ENCODE peak calls at places on chromosome 18, in nine cellular contexts. W is gastrocnemius medialis, V is MCF 10A, O is mesothelial cell of epicardium, R is fibroblast of mammary gland, A is brain microvascular endothelial cell, I is tibial artery, Y is fibroblast of lung, E is A549. H is an unnamed sample.

GRCh38 chr18:44927127-44927849 is 246.6 kb downstream of the SETBP1 start:
- DNase-seq in W (no peak), V (no peak), O (no peak), R (peak; percentile 51), A (no peak), I (no peak), Y (no peak), E (no peak), H (no peak)

GRCh38 chr18:55407774-55408535 is 180.0 kb downstream of the TCF4 start:
- DNase-seq in W (no peak), V (no peak), O (no peak), R (no peak), A (no peak), I (no peak), Y (no peak), E (no peak), H (no peak)

GRCh38 chr18:1668284-1668683 is 763.6 kb downstream of the ADCYAP1 start:
- DNase-seq in W (no peak), V (no peak), O (no peak), R (no peak), A (no peak), I (no peak), Y (no peak), E (no peak), H (no peak)

GRCh38 chr18:35933982-35934381 is 38.5 kb upstream of the RMP24 start:
- DNase-seq in W (no peak), V (peak; percentile 55), O (no peak), R (no peak), A (no peak), I (no peak), Y (no peak), E (peak; percentile 28), H (no peak)

GRCh38 chr18:73563345-73563744 is 584.3 kb downstream of the FBXO15 start:
- DNase-seq in W (no peak), V (peak; percentile 61), O (no peak), R (peak; percentile 92), A (peak; percentile 2), I (no peak), Y (peak; percentile 26), E (no peak), H (no peak)

GRCh38 chr18:62844850-62845643 is 129.7 kb downstream of the PHLPP1 start:
- DNase-seq in W (no peak), V (no peak), O (no peak), R (no peak), A (no peak), I (no peak), Y (no peak), E (no peak), H (no peak)

GRCh38 chr18:54217624-54218023 is 6.8 kb downstream of the MBD2 start:
- DNase-seq in W (no peak), V (no peak), O (no peak), R (no peak), A (no peak), I (no peak), Y (no peak), E (no peak), H (no peak)

GRCh38 chr18:78558948-78559347 is 420.7 kb upstream of the SALL3 start:
- DNase-seq in W (no peak), V (no peak), O (no peak), R (no peak), A (no peak), I (no peak), Y (no peak), E (no peak), H (no peak)

GRCh38 chr18:5649439-5649838 is 105.6 kb upstream of the EPB41L3 start:
- DNase-seq in W (no peak), V (no peak), O (no peak), R (no peak), A (no peak), I (no peak), Y (no peak), E (no peak), H (no peak)

GRCh38 chr18:80034852-80035406 is 695 bp downstream of the RBFA start:
- DNase-seq in W (no peak), V (peak; percentile 9), O (no peak), R (peak; percentile 9), A (no peak), I (no peak), Y (peak; percentile 12), E (no peak), H (no peak)

GRCh38 chr18:23542471-23542870 is 39.2 kb downstream of the RMC1 start:
- DNase-seq in W (no peak), V (no peak), O (no peak), R (no peak), A (no peak), I (no peak), Y (no peak), E (no peak), H (no peak)

GRCh38 chr18:63683152-63683551 is 19.6 kb upstream of the SERPINB11 start:
- DNase-seq in W (no peak), V (peak; percentile 95), O (no peak), R (peak; percentile 97), A (peak; percentile 96), I (no peak), Y (peak; percentile 90), E (peak; percentile 92), H (no peak)

GRCh38 chr18:35497006-35497333 is 790 bp downstream of the INO80C start:
- DNase-seq in W (no peak), V (no peak), O (no peak), R (peak; percentile 77), A (peak; percentile 49), I (no peak), Y (peak; percentile 63), E (no peak), H (no peak)

GRCh38 chr18:6591491-6591890 is 138.0 kb upstream of the ARHGAP28 start:
- DNase-seq in W (no peak), V (no peak), O (no peak), R (peak; percentile 21), A (peak; percentile 40), I (no peak), Y (no peak), E (no peak), H (no peak)

GRCh38 chr18:45802814-45803492 is 22.5 kb upstream of the SIGLEC15 start:
- DNase-seq in W (no peak), V (peak; percentile 95), O (no peak), R (peak; percentile 99), A (peak; percentile 97), I (no peak), Y (peak; percentile 98), E (peak; percentile 87), H (no peak)

GRCh38 chr18:26840965-26841364 is 24.5 kb downstream of the AQP4 start:
- DNase-seq in W (no peak), V (no peak), O (no peak), R (no peak), A (no peak), I (no peak), Y (no peak), E (no peak), H (no peak)
- TF ChIP-seq CTCF in W (no peak), V (no peak), O (no peak), R (no peak), A (no peak), I (no peak), Y (no peak), E (no peak), H (no peak)

DNA sequence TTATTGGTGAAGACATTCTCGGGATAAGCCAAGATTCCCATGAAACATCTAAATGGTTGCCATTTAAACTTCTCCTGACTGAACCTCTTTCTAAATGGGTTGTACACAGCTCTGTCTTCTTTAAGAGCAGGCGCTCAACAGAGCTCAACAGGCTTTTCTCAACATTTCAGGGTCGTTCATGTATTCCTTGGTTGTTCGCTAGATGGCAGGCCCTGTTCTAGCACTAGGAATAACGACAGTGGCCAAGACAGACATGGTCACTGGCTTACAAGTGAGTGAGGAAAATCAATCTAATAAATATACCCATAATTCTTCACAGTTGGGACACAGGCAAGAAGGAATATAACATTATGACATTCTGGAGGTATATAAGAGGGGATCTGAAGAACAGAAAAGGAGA is 154.5 kb downstream of the SMAD2 start:
- DNase-seq in W (no peak), V (no peak), O (no peak), R (peak; percentile 8), A (no peak), I (no peak), Y (peak; percentile 8), E (peak; percentile 47), H (no peak)
- TF ChIP-seq CTCF in W (peak; percentile 17), V (no peak), O (no peak), R (no peak), A (peak; percentile 21), I (no peak), Y (peak; percentile 10), E (no peak), H (no peak)

GRCh38 chr18:11309172-11309571 is 159.8 kb upstream of the PIEZO2 start:
- DNase-seq in W (no peak), V (peak; percentile 20), O (no peak), R (peak; percentile 45), A (no peak), I (no peak), Y (peak; percentile 24), E (peak; percentile 42), H (no peak)
- TF ChIP-seq CTCF in W (no peak), V (no peak), O (no peak), R (peak; percentile 36), A (peak; percentile 60), I (no peak), Y (peak; percentile 11), E (no peak), H (no peak)

DNA sequence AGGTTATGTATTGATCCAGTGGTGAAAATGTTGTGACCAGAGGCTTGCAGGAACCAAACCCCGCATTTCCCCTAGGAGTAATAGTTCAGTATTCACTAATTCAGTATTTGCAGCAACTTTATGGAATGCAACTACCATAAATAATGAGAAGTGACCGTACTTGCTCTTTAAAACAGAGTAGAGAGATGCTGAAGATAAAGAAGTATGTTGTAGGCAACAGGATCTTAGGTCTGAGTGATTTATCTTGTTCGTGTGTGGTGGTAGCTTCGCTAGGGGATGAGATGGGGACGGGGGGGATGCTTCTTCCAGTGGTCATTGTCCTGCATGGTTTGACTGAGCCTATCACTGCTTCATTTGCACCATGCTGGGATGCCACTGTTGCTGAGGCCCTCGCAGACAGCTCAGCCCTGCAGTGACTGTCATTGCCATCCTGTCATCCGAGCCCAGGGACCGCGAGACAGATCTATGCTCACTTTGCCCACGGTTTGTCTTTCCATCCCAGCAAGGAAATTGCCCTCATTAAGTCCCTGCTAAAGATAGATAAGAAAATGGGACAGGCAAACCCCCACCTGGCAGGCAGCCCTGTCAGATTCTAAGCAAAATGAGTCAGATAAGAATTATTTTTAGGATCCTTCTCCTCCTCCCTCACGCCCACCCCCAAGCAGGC is 181.3 kb downstream of the CTIF start:
- DNase-seq in W (peak; percentile 34), V (no peak), O (no peak), R (peak; percentile 42), A (peak; percentile 41), I (no peak), Y (no peak), E (no peak), H (no peak)
- TF ChIP-seq CTCF in W (no peak), V (no peak), O (no peak), R (no peak), A (no peak), I (no peak), Y (no peak), E (no peak), H (no peak)

GRCh38 chr18:34158881-34159690 is 65.6 kb downstream of the NOL4 start:
- DNase-seq in W (no peak), V (no peak), O (peak; percentile 37), R (peak; percentile 5), A (peak; percentile 4), I (peak; percentile 20), Y (peak; percentile 36), E (no peak), H (no peak)
- TF ChIP-seq CTCF in W (no peak), V (no peak), O (no peak), R (no peak), A (peak; percentile 63), I (no peak), Y (peak; percentile 33), E (no peak), H (no peak)